ENCODE peak calls at places on chromosomes 7 and 10, in six cellular contexts. U is K562, G is suprapubic skin, Y is AG04450, E is H1, P is H9. I is an unnamed sample.

GRCh38 chr10:86163522-86164215 is 202.9 kb downstream of the GRID1 start:
- DNase-seq in Y (no peak), E (no peak), U (no peak), P (no peak), G (peak; percentile 30), I (no peak)

GRCh38 chr7:106070201-106070551 is 41.9 kb downstream of the SYPL1 start:
- DNase-seq in E (no peak), G (no peak), Y (no peak), P (no peak), U (no peak), I (no peak)

GRCh38 chr10:7824251-7824650 is 5.9 kb downstream of the TAF3 start:
- DNase-seq in G (no peak), P (no peak), U (no peak), E (no peak), Y (no peak), I (no peak)

GRCh38 chr10:28445511-28445910 is 87.4 kb upstream of the WAC start:
- DNase-seq in E (no peak), Y (no peak), P (no peak), U (no peak), G (no peak), I (no peak)

GRCh38 chr7:110839866-110840265 is 251.1 kb upstream of the LRRN3 start:
- DNase-seq in G (no peak), Y (peak; percentile 32), P (no peak), U (no peak), E (no peak), I (peak; percentile 55)

GRCh38 chr7:74059681-74060588 is 23.7 kb upstream of the LIMK1 start:
- DNase-seq in E (no peak), G (peak; percentile 89), Y (no peak), U (no peak), P (peak; percentile 35), I (no peak)

GRCh38 chr10:71854031-71854430 is 3.0 kb upstream of the PSAP start:
- DNase-seq in G (no peak), P (no peak), U (no peak), E (no peak), Y (no peak), I (no peak)

GRCh38 chr7:120550494-120551048 is 277.6 kb downstream of the KCND2 start:
- DNase-seq in G (no peak), U (no peak), E (no peak), Y (no peak), P (no peak), I (no peak)

GRCh38 chr7:2641406-2642393 is 9.9 kb downstream of the TTYH3 start:
- DNase-seq in Y (peak; percentile 90), G (peak; percentile 94), U (no peak), E (peak; percentile 87), P (peak; percentile 93), I (peak; percentile 94)

GRCh38 chr10:32315426-32315825 is 31.5 kb downstream of the EPC1 start:
- DNase-seq in P (no peak), E (no peak), U (no peak), Y (no peak), G (no peak), I (no peak)

GRCh38 chr10:101388671-101389276 is 34.8 kb downstream of the BTRC start:
- DNase-seq in E (no peak), G (no peak), P (no peak), U (no peak), Y (no peak), I (no peak)

GRCh38 chr10:129771576-129772471 is 192.2 kb downstream of the EBF3 start:
- DNase-seq in P (peak; percentile 14), E (peak; percentile 23), U (no peak), Y (no peak), G (peak; percentile 40), I (peak; percentile 20)

GRCh38 chr7:7292608-7293007 is 110.3 kb downstream of the C1GALT1 start:
- DNase-seq in U (no peak), P (no peak), E (no peak), Y (no peak), G (no peak), I (no peak)

GRCh38 chr10:121338206-121338991 is 259.8 kb downstream of the FGFR2 start:
- DNase-seq in Y (no peak), G (no peak), U (no peak), P (no peak), E (no peak), I (peak; percentile 55)

GRCh38 chr7:12951397-12951801 is 264.0 kb downstream of the ARL4A start:
- DNase-seq in E (no peak), P (no peak), U (no peak), Y (peak; percentile 13), G (no peak), I (no peak)

GRCh38 chr7:134651991-134652390 is 5.3 kb downstream of the BPGM start:
- DNase-seq in P (no peak), G (no peak), U (no peak), E (no peak), Y (no peak), I (no peak)

GRCh38 chr10:4127518-4128315 is 342.7 kb upstream of the KLF6 start:
- DNase-seq in G (no peak), Y (no peak), P (no peak), U (no peak), E (no peak), I (no peak)

GRCh38 chr10:10662720-10663467 is 354.8 kb upstream of the CELF2 start:
- DNase-seq in G (no peak), Y (no peak), P (no peak), U (no peak), E (no peak), I (no peak)

GRCh38 chr10:67046507-67046906 is 120.7 kb downstream of the LRRTM3 start:
- DNase-seq in G (no peak), U (no peak), E (no peak), Y (no peak), P (no peak), I (no peak)

GRCh38 chr10:63767512-63767911 is 246.3 kb downstream of the REEP3 start:
- DNase-seq in U (no peak), P (no peak), Y (no peak), G (no peak), E (no peak), I (no peak)

GRCh38 chr10:34207350-34207749 is 607.7 kb downstream of the PARD3 start:
- DNase-seq in U (no peak), G (no peak), P (no peak), Y (no peak), E (no peak), I (no peak)

GRCh38 chr10:121106607-121107006 is 255.4 kb downstream of the WDR11 start:
- DNase-seq in G (no peak), E (no peak), Y (no peak), P (no peak), U (no peak), I (no peak)

GRCh38 chr10:48307584-48307983 is 1.1 kb downstream of the MAPK8 start:
- DNase-seq in E (no peak), U (no peak), G (no peak), P (no peak), Y (no peak), I (no peak)

GRCh38 chr10:48306265-48306869 is at the start of gene MAPK8:
- DNase-seq in E (peak; percentile 99), Y (peak; percentile 47), G (peak; percentile 95), U (peak; percentile 100), P (peak; percentile 98), I (peak; percentile 99)

GRCh38 chr10:48305905-48306264 is 592 bp upstream of the MAPK8 start:
- DNase-seq in Y (no peak), P (no peak), U (no peak), G (no peak), E (no peak), I (no peak)

GRCh38 chr10:48306870-48307531 is 524 bp downstream of the MAPK8 start:
- DNase-seq in G (no peak), Y (no peak), P (no peak), U (peak; percentile 94), E (peak; percentile 56), I (no peak)

DNA sequence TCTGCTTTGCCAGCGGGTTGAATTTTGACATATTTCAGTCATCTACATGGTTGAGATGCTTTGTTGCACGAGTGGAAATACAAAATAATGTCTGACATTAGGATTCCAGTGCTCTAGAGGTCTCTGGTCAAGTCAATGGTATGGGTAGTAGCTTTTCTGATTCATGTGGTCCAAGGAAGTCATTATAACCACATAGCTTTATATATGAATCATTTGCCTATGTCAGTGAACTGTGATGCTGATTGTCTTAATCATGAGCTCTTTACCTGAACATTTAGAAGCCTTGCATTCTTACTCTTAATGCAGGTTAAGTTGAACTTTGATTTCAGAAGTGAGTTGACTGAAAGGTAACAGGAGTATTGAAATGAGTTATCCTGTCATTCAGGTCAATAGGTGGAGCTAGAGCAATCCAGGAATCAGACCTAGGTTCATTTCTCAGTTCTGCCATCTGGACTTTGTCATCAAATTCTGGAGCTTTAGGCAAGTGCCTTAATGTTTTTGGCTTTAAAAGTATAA is 3.3 kb downstream of the MAPK8 start:
- DNase-seq in G (no peak), U (no peak), P (no peak), Y (no peak), E (no peak), I (no peak)
- TF ChIP-seq CTCF in G (no peak), U (peak; percentile 58), P (peak; percentile 57), Y (peak; percentile 9), E (no peak), I (peak; percentile 67)

GRCh38 chr7:4878336-4879335 is 4.9 kb downstream of the RADIL start:
- DNase-seq in P (no peak), E (no peak), U (no peak), G (no peak), Y (no peak), I (no peak)

GRCh38 chr7:4880218-4880617 is 3.3 kb downstream of the RADIL start:
- DNase-seq in Y (no peak), G (no peak), P (no peak), U (no peak), E (no peak), I (no peak)

GRCh38 chr7:4876586-4876985 is 6.9 kb downstream of the RADIL start:
- DNase-seq in P (no peak), E (no peak), U (no peak), G (no peak), Y (no peak), I (no peak)

GRCh38 chr7:4882169-4882741 is 1.3 kb downstream of the RADIL start:
- DNase-seq in U (peak; percentile 29), E (peak; percentile 60), Y (no peak), G (peak; percentile 84), P (peak; percentile 71), I (peak; percentile 85)

GRCh38 chr7:4879401-4880081 is 4.0 kb downstream of the RADIL start:
- DNase-seq in G (no peak), Y (no peak), E (no peak), U (no peak), P (no peak), I (no peak)
- H3K27ac ChIP-seq in G (no peak overlapping the region), Y (no peak overlapping the region), E (no peak overlapping the region), U (no peak overlapping the region), P (no peak overlapping the region), I (peak overlapping the region; percentile 64)

DNA sequence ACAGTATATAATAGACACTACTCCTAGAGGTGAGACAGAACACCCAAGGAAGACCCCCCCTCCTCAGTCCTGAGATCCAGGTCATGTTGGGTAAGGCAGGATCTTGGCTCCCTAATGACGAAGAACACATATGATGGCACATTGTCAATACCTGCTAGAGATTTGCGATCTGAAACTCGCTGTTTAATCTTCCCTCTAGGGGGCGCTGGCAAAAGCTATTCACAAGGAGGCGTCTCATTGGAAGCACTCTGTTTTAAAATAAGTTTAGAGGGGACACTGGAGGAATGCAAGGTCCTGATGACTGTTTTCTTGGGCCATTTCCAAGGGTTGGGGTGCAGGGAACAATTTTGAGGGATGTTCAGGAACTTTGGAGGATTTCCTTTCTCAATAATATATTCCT is 1013.7 kb upstream of the MBL2 start:
- DNase-seq in Y (no peak), U (peak; percentile 6), G (no peak), E (peak; percentile 73), P (peak; percentile 63), I (peak; percentile 76)
- TF ChIP-seq CTCF in Y (no peak), U (peak; percentile 46), G (no peak), E (no peak), P (peak; percentile 82), I (peak; percentile 78)

GRCh38 chr10:119412244-119412750 is 130.2 kb downstream of the RGS10 start:
- DNase-seq in G (peak; percentile 87), E (no peak), Y (no peak), P (no peak), U (no peak), I (no peak)
- H3K27ac ChIP-seq in G (peak overlapping the region; percentile 5), E (no peak overlapping the region), Y (peak overlapping the region; percentile 53), P (no peak overlapping the region), U (no peak overlapping the region), I (no peak overlapping the region)